ENCODE peak calls at places on chromosome 22, in five cellular contexts. One of them, this sample, is unnamed.

GRCh38 chr22:49971232-49972162 is 10.9 kb downstream of the PIM3 start:
- DNase-seq in mammary epithelial cell: no peak
- DNase-seq in NCI-H748 treated with DMSO at 0.1 percent for 48 hours: no peak
- DNase-seq in hippocampal formation: no peak
- DNase-seq in psoas muscle: peak; percentile 92
- DNase-seq in this sample: no peak

GRCh38 chr22:42648368-42649260 is 578 bp downstream of the CYB5R3 start:
- DNase-seq in mammary epithelial cell: peak; percentile 51
- DNase-seq in NCI-H748 treated with DMSO at 0.1 percent for 48 hours: no peak
- DNase-seq in hippocampal formation: no peak
- DNase-seq in psoas muscle: peak; percentile 74
- DNase-seq in this sample: no peak

GRCh38 chr22:42314709-42315391 is 44.4 kb upstream of the TCF20 start:
- DNase-seq in mammary epithelial cell: no peak
- DNase-seq in NCI-H748 treated with DMSO at 0.1 percent for 48 hours: no peak
- DNase-seq in hippocampal formation: no peak
- DNase-seq in psoas muscle: no peak
- DNase-seq in this sample: no peak

GRCh38 chr22:26977741-26978140 is 320.4 kb downstream of the MIAT start:
- DNase-seq in mammary epithelial cell: peak; percentile 1
- DNase-seq in NCI-H748 treated with DMSO at 0.1 percent for 48 hours: no peak
- DNase-seq in hippocampal formation: no peak
- DNase-seq in psoas muscle: no peak
- DNase-seq in this sample: no peak

GRCh38 chr22:35549338-35549737 is 8.7 kb downstream of the RASD2 start:
- DNase-seq in mammary epithelial cell: no peak
- DNase-seq in NCI-H748 treated with DMSO at 0.1 percent for 48 hours: no peak
- DNase-seq in hippocampal formation: peak; percentile 22
- DNase-seq in psoas muscle: peak; percentile 36
- DNase-seq in this sample: no peak

GRCh38 chr22:32200752-32201151 is 4.1 kb downstream of the RFPL2 start:
- DNase-seq in mammary epithelial cell: no peak
- DNase-seq in NCI-H748 treated with DMSO at 0.1 percent for 48 hours: no peak
- DNase-seq in hippocampal formation: no peak
- DNase-seq in psoas muscle: no peak
- DNase-seq in this sample: no peak

GRCh38 chr22:30045901-30046715 is 34.2 kb upstream of the HORMAD2 start:
- DNase-seq in mammary epithelial cell: no peak
- DNase-seq in NCI-H748 treated with DMSO at 0.1 percent for 48 hours: no peak
- DNase-seq in hippocampal formation: no peak
- DNase-seq in psoas muscle: no peak
- DNase-seq in this sample: no peak

GRCh38 chr22:30015846-30016245 is 64.4 kb upstream of the HORMAD2 start:
- DNase-seq in mammary epithelial cell: peak; percentile 38
- DNase-seq in NCI-H748 treated with DMSO at 0.1 percent for 48 hours: no peak
- DNase-seq in hippocampal formation: no peak
- DNase-seq in psoas muscle: no peak
- DNase-seq in this sample: no peak

GRCh38 chr22:44357962-44358553 is 45.3 kb upstream of the SHISAL1 start:
- DNase-seq in mammary epithelial cell: no peak
- DNase-seq in NCI-H748 treated with DMSO at 0.1 percent for 48 hours: no peak
- DNase-seq in hippocampal formation: peak; percentile 62
- DNase-seq in psoas muscle: no peak
- DNase-seq in this sample: no peak

GRCh38 chr22:48651036-48651890 is 1176.4 kb downstream of the BRD1 start:
- DNase-seq in mammary epithelial cell: no peak
- DNase-seq in NCI-H748 treated with DMSO at 0.1 percent for 48 hours: no peak
- DNase-seq in hippocampal formation: peak; percentile 27
- DNase-seq in psoas muscle: no peak
- DNase-seq in this sample: no peak

GRCh38 chr22:31248138-31248745 is 36.1 kb downstream of the LIMK2 start:
- DNase-seq in mammary epithelial cell: peak; percentile 92
- DNase-seq in NCI-H748 treated with DMSO at 0.1 percent for 48 hours: no peak
- DNase-seq in hippocampal formation: peak; percentile 22
- DNase-seq in psoas muscle: peak; percentile 77
- DNase-seq in this sample: peak; percentile 69

GRCh38 chr22:35037089-35037488 is 28.9 kb upstream of the ISX start:
- DNase-seq in mammary epithelial cell: no peak
- DNase-seq in NCI-H748 treated with DMSO at 0.1 percent for 48 hours: no peak
- DNase-seq in hippocampal formation: no peak
- DNase-seq in psoas muscle: no peak
- DNase-seq in this sample: no peak

GRCh38 chr22:49884503-49885260 is 31.0 kb downstream of the ZBED4 start:
- DNase-seq in mammary epithelial cell: no peak
- DNase-seq in NCI-H748 treated with DMSO at 0.1 percent for 48 hours: no peak
- DNase-seq in hippocampal formation: no peak
- DNase-seq in psoas muscle: no peak
- DNase-seq in this sample: no peak

GRCh38 chr22:41382610-41383009 is 868 bp downstream of the TEF start:
- DNase-seq in mammary epithelial cell: no peak
- DNase-seq in NCI-H748 treated with DMSO at 0.1 percent for 48 hours: no peak
- DNase-seq in hippocampal formation: no peak
- DNase-seq in psoas muscle: peak; percentile 43
- DNase-seq in this sample: no peak

GRCh38 chr22:44312766-44313165 is at the start of gene SHISAL1:
- DNase-seq in mammary epithelial cell: peak; percentile 15
- DNase-seq in NCI-H748 treated with DMSO at 0.1 percent for 48 hours: no peak
- DNase-seq in hippocampal formation: no peak
- DNase-seq in psoas muscle: no peak
- DNase-seq in this sample: no peak

GRCh38 chr22:38724926-38725571 is 19.3 kb downstream of the GTPBP1 start:
- DNase-seq in mammary epithelial cell: peak; percentile 28
- DNase-seq in NCI-H748 treated with DMSO at 0.1 percent for 48 hours: no peak
- DNase-seq in hippocampal formation: peak; percentile 51
- DNase-seq in psoas muscle: no peak
- DNase-seq in this sample: no peak

GRCh38 chr22:23072035-23072910 is 2.0 kb downstream of the GNAZ start:
- DNase-seq in mammary epithelial cell: no peak
- DNase-seq in NCI-H748 treated with DMSO at 0.1 percent for 48 hours: no peak
- DNase-seq in hippocampal formation: no peak
- DNase-seq in psoas muscle: peak; percentile 4
- DNase-seq in this sample: no peak

GRCh38 chr22:20096574-20097420 is 16.8 kb downstream of the DGCR8 start:
- DNase-seq in mammary epithelial cell: no peak
- DNase-seq in NCI-H748 treated with DMSO at 0.1 percent for 48 hours: no peak
- DNase-seq in hippocampal formation: no peak
- DNase-seq in psoas muscle: no peak
- DNase-seq in this sample: no peak

GRCh38 chr22:23270798-23271596 is 90.7 kb downstream of the BCR start:
- DNase-seq in mammary epithelial cell: no peak
- DNase-seq in NCI-H748 treated with DMSO at 0.1 percent for 48 hours: no peak
- DNase-seq in hippocampal formation: no peak
- DNase-seq in psoas muscle: no peak
- DNase-seq in this sample: no peak

GRCh38 chr22:43060213-43060612 is 29.0 kb downstream of the TTLL1 start:
- DNase-seq in mammary epithelial cell: no peak
- DNase-seq in NCI-H748 treated with DMSO at 0.1 percent for 48 hours: no peak
- DNase-seq in hippocampal formation: no peak
- DNase-seq in psoas muscle: no peak
- DNase-seq in this sample: no peak

GRCh38 chr22:37658133-37659065 is at the start of gene PDXP:
- DNase-seq in mammary epithelial cell: peak; percentile 100
- DNase-seq in NCI-H748 treated with DMSO at 0.1 percent for 48 hours: peak; percentile 89
- DNase-seq in hippocampal formation: peak; percentile 99
- DNase-seq in psoas muscle: peak; percentile 100
- DNase-seq in this sample: peak; percentile 97

GRCh38 chr22:29733362-29734322 is 13.8 kb downstream of the CABP7 start:
- DNase-seq in mammary epithelial cell: no peak
- DNase-seq in NCI-H748 treated with DMSO at 0.1 percent for 48 hours: no peak
- DNase-seq in hippocampal formation: no peak
- DNase-seq in psoas muscle: peak; percentile 53
- DNase-seq in this sample: peak; percentile 7

GRCh38 chr22:20298803-20299735 is 20.8 kb downstream of the DGCR6L start:
- DNase-seq in mammary epithelial cell: peak; percentile 77
- DNase-seq in NCI-H748 treated with DMSO at 0.1 percent for 48 hours: peak; percentile 47
- DNase-seq in hippocampal formation: no peak
- DNase-seq in psoas muscle: peak; percentile 81
- DNase-seq in this sample: peak; percentile 86

GRCh38 chr22:42434283-42434682 is 2.1 kb upstream of the NFAM1 start:
- DNase-seq in mammary epithelial cell: no peak
- DNase-seq in NCI-H748 treated with DMSO at 0.1 percent for 48 hours: no peak
- DNase-seq in hippocampal formation: no peak
- DNase-seq in psoas muscle: no peak
- DNase-seq in this sample: no peak

GRCh38 chr22:47259990-47260389 is 497.5 kb downstream of the TBC1D22A start:
- DNase-seq in mammary epithelial cell: no peak
- DNase-seq in NCI-H748 treated with DMSO at 0.1 percent for 48 hours: no peak
- DNase-seq in hippocampal formation: no peak
- DNase-seq in psoas muscle: no peak
- DNase-seq in this sample: no peak

GRCh38 chr22:50329236-50329635 is 2.4 kb upstream of the DENND6B start:
- DNase-seq in mammary epithelial cell: peak; percentile 67
- DNase-seq in NCI-H748 treated with DMSO at 0.1 percent for 48 hours: no peak
- DNase-seq in hippocampal formation: no peak
- DNase-seq in psoas muscle: no peak
- DNase-seq in this sample: no peak

GRCh38 chr22:44023404-44024287 is 456 bp upstream of the PARVB start:
- DNase-seq in mammary epithelial cell: peak; percentile 11
- DNase-seq in NCI-H748 treated with DMSO at 0.1 percent for 48 hours: no peak
- DNase-seq in hippocampal formation: no peak
- DNase-seq in psoas muscle: peak; percentile 69
- DNase-seq in this sample: no peak

GRCh38 chr22:27583930-27584329 is 217.6 kb downstream of the MN1 start:
- DNase-seq in mammary epithelial cell: no peak
- DNase-seq in NCI-H748 treated with DMSO at 0.1 percent for 48 hours: no peak
- DNase-seq in hippocampal formation: no peak
- DNase-seq in psoas muscle: no peak
- DNase-seq in this sample: no peak

GRCh38 chr22:40533712-40534378 is 102.7 kb downstream of the MRTFA start:
- DNase-seq in mammary epithelial cell: peak; percentile 75
- DNase-seq in NCI-H748 treated with DMSO at 0.1 percent for 48 hours: no peak
- DNase-seq in hippocampal formation: no peak
- DNase-seq in psoas muscle: no peak
- DNase-seq in this sample: no peak

GRCh38 chr22:48358886-48359612 is 1468.6 kb downstream of the BRD1 start:
- DNase-seq in mammary epithelial cell: no peak
- DNase-seq in NCI-H748 treated with DMSO at 0.1 percent for 48 hours: no peak
- DNase-seq in hippocampal formation: no peak
- DNase-seq in psoas muscle: no peak
- DNase-seq in this sample: no peak

GRCh38 chr22:38034278-38034882 is 22.8 kb upstream of the PICK1 start:
- DNase-seq in mammary epithelial cell: peak; percentile 83
- DNase-seq in NCI-H748 treated with DMSO at 0.1 percent for 48 hours: no peak
- DNase-seq in hippocampal formation: peak; percentile 79
- DNase-seq in psoas muscle: peak; percentile 63
- DNase-seq in this sample: peak; percentile 1

GRCh38 chr22:22318723-22319465 is 74.3 kb downstream of the VPREB1 start:
- DNase-seq in mammary epithelial cell: no peak
- DNase-seq in NCI-H748 treated with DMSO at 0.1 percent for 48 hours: no peak
- DNase-seq in hippocampal formation: no peak
- DNase-seq in psoas muscle: no peak
- DNase-seq in this sample: no peak

GRCh38 chr22:31579835-31580242 is 82.2 kb downstream of the PISD start:
- DNase-seq in mammary epithelial cell: no peak
- DNase-seq in NCI-H748 treated with DMSO at 0.1 percent for 48 hours: peak; percentile 93
- DNase-seq in hippocampal formation: no peak
- DNase-seq in psoas muscle: no peak
- DNase-seq in this sample: no peak

GRCh38 chr22:20644071-20644642 is 129.8 kb upstream of the SERPIND1 start:
- DNase-seq in mammary epithelial cell: no peak
- DNase-seq in NCI-H748 treated with DMSO at 0.1 percent for 48 hours: no peak
- DNase-seq in hippocampal formation: no peak
- DNase-seq in psoas muscle: no peak
- DNase-seq in this sample: no peak

GRCh38 chr22:39308614-39309363 is 10.6 kb downstream of the RPL3 start:
- DNase-seq in mammary epithelial cell: peak; percentile 89
- DNase-seq in NCI-H748 treated with DMSO at 0.1 percent for 48 hours: no peak
- DNase-seq in hippocampal formation: no peak
- DNase-seq in psoas muscle: peak; percentile 83
- DNase-seq in this sample: no peak

GRCh38 chr22:45553333-45554039 is 50.8 kb downstream of the FBLN1 start:
- DNase-seq in mammary epithelial cell: peak; percentile 80
- DNase-seq in NCI-H748 treated with DMSO at 0.1 percent for 48 hours: peak; percentile 58
- DNase-seq in hippocampal formation: peak; percentile 47
- DNase-seq in psoas muscle: peak; percentile 76
- DNase-seq in this sample: peak; percentile 29

GRCh38 chr22:28953399-28953798 is 70.0 kb downstream of the ZNRF3 start:
- DNase-seq in mammary epithelial cell: no peak
- DNase-seq in NCI-H748 treated with DMSO at 0.1 percent for 48 hours: no peak
- DNase-seq in hippocampal formation: no peak
- DNase-seq in psoas muscle: no peak
- DNase-seq in this sample: no peak